ENCODE peak calls at places on chromosomes 16 and 17, in five cellular contexts. H, Y, R, V and F are unnamed samples.
A peak's percentile ranks its signal among the peaks of the same experiment; 100 is the strongest.

GRCh38 chr16:7843196-7843595 is 510.6 kb downstream of the RBFOX1 start:
- DNase-seq in H (no peak), Y (no peak), R (no peak), V (no peak), F (no peak)

GRCh38 chr16:58123896-58124600 is 5.1 kb downstream of the CFAP20 start:
- DNase-seq in H (peak; percentile 32), Y (peak; percentile 7), R (no peak), V (no peak), F (no peak)

GRCh38 chr16:52676951-52677350 is 130.0 kb upstream of the TOX3 start:
- DNase-seq in H (no peak), Y (no peak), R (no peak), V (no peak), F (no peak)

GRCh38 chr16:53091508-53092211 is 36.9 kb downstream of the CHD9 start:
- DNase-seq in H (peak; percentile 91), Y (peak; percentile 13), R (peak; percentile 77), V (peak; percentile 81), F (peak; percentile 61)

GRCh38 chr16:76906552-76906951 is 284.4 kb upstream of the MON1B start:
- DNase-seq in H (no peak), Y (no peak), R (no peak), V (no peak), F (no peak)

GRCh38 chr16:48057085-48057484 is 98.7 kb downstream of the ABCC12 start:
- DNase-seq in H (no peak), Y (no peak), R (no peak), V (no peak), F (no peak)

GRCh38 chr17:74297941-74298340 is 23.9 kb downstream of the DNAI2 start:
- DNase-seq in H (no peak), Y (no peak), R (no peak), V (no peak), F (no peak)

GRCh38 chr17:67671492-67671891 is 46.2 kb upstream of the NOL11 start:
- DNase-seq in H (no peak), Y (peak; percentile 14), R (no peak), V (no peak), F (no peak)

GRCh38 chr17:4565209-4566141 is 5.1 kb upstream of the GGT6 start:
- DNase-seq in H (peak; percentile 73), Y (peak; percentile 51), R (no peak), V (peak; percentile 36), F (no peak)

GRCh38 chr16:86910821-86911220 is 332.5 kb downstream of the FOXL1 start:
- DNase-seq in H (no peak), Y (no peak), R (no peak), V (no peak), F (no peak)

GRCh38 chr16:72313903-72314302 is 141.9 kb upstream of the PMFBP1 start:
- DNase-seq in H (no peak), Y (no peak), R (no peak), V (no peak), F (no peak)

GRCh38 chr17:79927688-79928501 is 88.7 kb upstream of the CBX4 start:
- DNase-seq in H (no peak), Y (peak; percentile 63), R (no peak), V (no peak), F (no peak)

GRCh38 chr17:79930077-79930785 is 91.0 kb upstream of the CBX4 start:
- DNase-seq in H (no peak), Y (no peak), R (no peak), V (no peak), F (no peak)

GRCh38 chr17:79929257-79930076 is 90.2 kb upstream of the CBX4 start:
- DNase-seq in H (no peak), Y (no peak), R (no peak), V (no peak), F (no peak)

GRCh38 chr17:79927136-79927661 is 88.0 kb upstream of the CBX4 start:
- DNase-seq in H (no peak), Y (no peak), R (no peak), V (no peak), F (no peak)

DNA sequence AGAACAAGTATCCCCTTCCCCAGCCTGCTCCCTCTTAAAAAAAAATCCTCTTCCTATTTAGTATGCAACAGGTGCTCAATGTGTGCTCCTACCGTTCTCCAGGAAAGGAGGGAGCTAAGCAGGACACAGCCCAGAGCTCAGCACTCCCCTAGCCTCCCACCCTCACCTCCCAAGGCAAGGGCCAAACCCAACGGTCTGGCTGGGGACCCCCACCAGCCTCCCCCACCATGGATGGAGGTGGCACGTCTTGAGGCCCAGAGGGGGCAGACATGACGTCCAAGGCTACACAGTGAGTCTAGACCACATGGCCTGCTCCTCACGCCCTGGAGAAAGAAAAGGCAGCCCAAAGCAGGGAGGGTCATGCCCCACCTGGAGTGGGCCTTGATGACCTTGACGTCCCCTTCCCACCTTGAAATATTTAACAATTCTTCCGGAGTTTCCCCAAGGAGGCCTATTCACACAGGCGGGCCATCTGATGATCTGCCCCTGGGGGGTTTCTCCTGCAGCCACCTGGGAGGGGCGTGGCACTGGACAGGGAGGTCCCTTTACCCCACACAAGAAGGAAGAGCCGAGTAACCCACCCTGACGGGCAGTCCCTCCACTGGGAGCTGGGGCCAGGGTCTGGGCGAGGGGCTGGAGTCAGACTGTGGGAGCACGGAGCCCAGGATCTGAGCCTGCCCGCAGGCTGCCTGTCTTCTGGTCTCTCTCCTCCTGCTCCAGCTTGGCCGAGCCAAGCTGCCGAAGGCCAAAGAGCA is 89.4 kb upstream of the CBX4 start:
- DNase-seq in H (no peak), Y (no peak), R (no peak), V (no peak), F (no peak)
- TF ChIP-seq CTCF in H (no peak), Y (no peak), R (no peak), V (no peak), F (no peak)

GRCh38 chr16:22977294-22977697 is 163.3 kb downstream of the HS3ST2 start:
- DNase-seq in H (peak; percentile 6), Y (no peak), R (no peak), V (no peak), F (no peak)
- TF ChIP-seq CTCF in H (peak; percentile 28), Y (no peak), R (no peak), V (no peak), F (no peak)

DNA sequence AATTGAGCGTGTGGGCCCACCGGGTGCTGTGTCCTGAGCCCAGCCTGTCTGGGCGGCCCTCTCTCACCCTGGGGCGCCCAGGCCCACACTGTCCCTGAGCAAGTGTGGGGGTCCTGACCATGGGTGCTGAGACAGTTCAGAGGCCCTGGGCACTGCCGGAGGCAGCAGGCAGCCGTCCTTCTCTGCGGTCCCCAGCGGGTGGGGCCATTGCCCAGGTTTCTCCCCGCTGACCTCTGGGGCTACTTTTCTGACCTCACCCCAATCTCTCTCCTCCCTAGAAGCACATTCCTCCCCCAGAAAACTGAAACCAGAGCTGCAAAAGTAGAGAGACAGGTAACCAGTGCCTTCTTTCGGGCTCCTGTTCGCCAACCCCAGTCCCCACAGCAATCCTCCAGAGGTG is 36.0 kb upstream of the PVALEF start:
- DNase-seq in H (no peak), Y (no peak), R (no peak), V (no peak), F (no peak)
- TF ChIP-seq CTCF in H (no peak), Y (no peak), R (no peak), V (no peak), F (no peak)

DNA sequence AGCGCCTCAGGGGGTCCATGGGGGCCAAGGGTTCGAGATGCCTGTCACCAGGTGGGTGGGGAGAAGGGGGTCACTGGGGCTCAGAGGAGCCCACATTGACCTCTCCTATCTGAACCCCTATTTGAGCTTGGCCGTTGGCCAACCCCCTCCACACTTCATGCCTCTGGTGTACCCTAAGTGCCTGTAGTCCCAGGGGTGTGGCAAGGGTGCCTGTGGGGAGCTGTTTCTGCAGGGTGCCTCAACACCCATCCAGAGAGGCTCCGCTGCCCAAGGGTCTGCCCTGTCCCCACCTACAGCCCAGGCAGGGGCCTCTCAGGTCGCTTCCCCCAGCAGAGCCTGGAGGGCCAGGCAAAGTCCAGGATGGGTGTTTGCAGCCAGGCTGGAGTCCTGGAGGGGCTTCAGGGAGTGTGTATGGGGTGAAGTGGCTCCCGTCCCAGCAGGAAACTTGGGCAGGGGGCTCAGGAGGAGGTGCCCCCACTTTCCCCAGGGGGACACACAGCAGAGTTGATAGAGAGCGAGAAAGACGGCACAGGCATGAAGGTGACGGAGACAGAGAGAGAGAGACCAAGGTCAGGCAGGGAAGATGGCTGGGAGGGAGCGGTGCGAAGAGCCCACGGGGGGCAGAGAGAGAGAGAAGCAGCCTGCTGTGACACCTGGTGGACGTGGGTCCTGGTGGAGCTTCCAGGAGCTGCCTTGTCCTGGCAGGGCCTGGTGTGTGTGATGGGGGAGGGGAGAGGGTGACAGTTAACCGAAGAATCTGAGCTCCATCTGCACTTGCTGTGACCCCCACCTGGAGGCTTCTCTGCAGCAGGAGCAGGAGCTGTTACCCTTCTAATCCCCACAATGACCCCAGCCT is at the start of gene SEPTIN12:
- DNase-seq in H (no peak), Y (no peak), R (no peak), V (no peak), F (no peak)
- TF ChIP-seq CTCF in H (no peak), Y (no peak), R (no peak), V (no peak), F (no peak)

DNA sequence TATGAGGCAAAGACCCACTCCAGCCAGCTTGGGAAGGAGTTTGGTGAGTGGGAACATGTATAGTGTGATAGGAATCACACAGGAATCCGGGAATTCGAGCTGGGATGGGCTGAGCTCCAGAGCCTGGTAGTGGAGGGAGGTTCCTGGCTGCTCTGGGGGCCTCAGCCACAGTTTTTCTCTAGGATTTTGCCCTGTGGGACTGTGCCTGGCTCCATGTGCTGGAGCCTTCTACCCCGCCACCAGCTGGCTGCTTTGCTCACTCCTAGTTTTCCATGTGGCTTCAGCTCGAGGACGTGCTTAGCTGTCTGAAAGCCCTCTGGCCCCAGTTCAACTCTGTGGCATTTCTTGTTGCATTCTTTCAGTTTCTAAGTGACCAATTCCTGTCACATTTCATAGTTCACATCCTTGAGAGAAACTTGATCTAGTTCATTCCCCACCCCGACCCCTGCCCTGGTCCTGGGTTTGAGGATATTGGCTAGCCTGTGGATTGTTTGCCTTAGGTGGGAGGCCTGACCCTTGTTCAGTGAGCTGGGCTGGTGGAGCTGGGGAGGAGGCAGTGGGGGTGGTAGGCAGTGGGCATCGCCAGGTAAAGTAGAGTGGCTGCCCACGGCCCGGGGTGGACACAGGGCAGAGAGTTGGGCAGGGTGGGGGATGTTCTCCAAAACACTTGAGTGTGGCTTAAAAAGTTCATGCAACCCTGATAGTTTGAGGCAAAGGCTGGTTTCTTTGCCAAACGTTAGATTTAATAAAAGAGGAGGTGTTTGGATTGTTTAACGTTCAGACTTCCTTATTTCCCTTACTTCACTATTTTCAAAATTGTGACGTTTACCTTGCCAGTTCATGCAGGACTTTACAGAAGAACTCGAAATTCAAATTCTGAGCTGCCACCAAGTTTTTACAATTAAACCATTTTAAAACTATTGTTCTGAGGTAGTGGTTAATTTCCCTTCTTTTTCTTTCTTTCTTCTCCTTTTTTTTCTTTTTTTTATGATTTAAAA is 5.2 kb downstream of the SEC14L1 start:
- DNase-seq in H (peak; percentile 92), Y (peak; percentile 97), R (peak; percentile 83), V (no peak), F (peak; percentile 52)
- TF ChIP-seq CTCF in H (peak; percentile 53), Y (peak; percentile 34), R (no peak), V (peak; percentile 56), F (peak; percentile 52)

DNA sequence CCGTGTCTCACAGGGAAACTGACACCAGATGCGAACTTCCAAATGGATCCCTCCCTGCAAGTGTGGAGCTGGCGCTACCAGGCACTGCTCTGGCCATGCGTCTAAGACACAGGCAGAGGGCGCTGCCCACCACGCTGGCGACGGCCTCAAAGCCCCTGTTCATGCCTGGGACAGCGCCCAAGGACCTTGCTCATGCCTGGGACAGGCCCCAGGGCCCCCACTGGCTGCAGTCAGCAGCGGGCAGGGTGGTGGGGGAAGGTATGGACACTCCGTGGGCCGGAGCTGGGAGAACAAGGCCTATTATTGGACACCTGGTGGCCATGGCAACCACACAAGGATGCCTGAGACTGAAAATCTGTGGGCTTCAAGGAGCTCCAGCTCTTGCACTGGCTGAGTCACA is 8.8 kb downstream of the ZG16B start:
- DNase-seq in H (peak; percentile 79), Y (peak; percentile 68), R (no peak), V (peak; percentile 23), F (no peak)
- TF ChIP-seq CTCF in H (peak; percentile 85), Y (peak; percentile 72), R (no peak), V (peak; percentile 96), F (peak; percentile 97)